ENCODE peak calls at places on chromosomes 13 and 19, in nine cellular contexts. One of them, this sample, is unnamed.

GRCh38 chr19:50664204-50664603 is 15.0 kb downstream of the C19orf81 start:
- DNase-seq in C1 segment of cervical spinal cord: no peak
- DNase-seq in ELR: no peak
- DNase-seq in stimulated activated CD8-positive, alpha-beta memory T cell treated with anti-CD3 and anti-CD28 coated beads, Interleukin-2, amount 100 ng/mL, for 1 hour: no peak
- DNase-seq in OCI-M1: no peak
- DNase-seq in heart left ventricle: no peak
- DNase-seq in iris pigment epithelial cell: no peak
- DNase-seq in foreskin fibroblast: no peak
- DNase-seq in cardiac fibroblast: no peak
- DNase-seq in this sample: no peak

GRCh38 chr13:71864094-71864980 is 2.7 kb downstream of the DACH1 start:
- DNase-seq in cardiac fibroblast: peak
- DNase-seq in C1 segment of cervical spinal cord: no peak
- DNase-seq in foreskin fibroblast: no peak
- DNase-seq in OCI-M1: peak
- DNase-seq in heart left ventricle: peak
- DNase-seq in ELR: peak
- DNase-seq in stimulated activated CD8-positive, alpha-beta memory T cell treated with anti-CD3 and anti-CD28 coated beads, Interleukin-2, amount 100 ng/mL, for 1 hour: no peak
- DNase-seq in iris pigment epithelial cell: peak
- DNase-seq in this sample: no peak

GRCh38 chr13:48125794-48126228 is 30.9 kb upstream of the MED4 start:
- DNase-seq in stimulated activated CD8-positive, alpha-beta memory T cell treated with anti-CD3 and anti-CD28 coated beads, Interleukin-2, amount 100 ng/mL, for 1 hour: no peak
- DNase-seq in iris pigment epithelial cell: peak
- DNase-seq in ELR: peak
- DNase-seq in cardiac fibroblast: peak
- DNase-seq in C1 segment of cervical spinal cord: no peak
- DNase-seq in heart left ventricle: peak
- DNase-seq in foreskin fibroblast: peak
- DNase-seq in OCI-M1: no peak
- DNase-seq in this sample: no peak

GRCh38 chr19:36032251-36033104 is at the start of gene CLIP3:
- DNase-seq in iris pigment epithelial cell: peak
- DNase-seq in foreskin fibroblast: peak
- DNase-seq in OCI-M1: no peak
- DNase-seq in heart left ventricle: peak
- DNase-seq in cardiac fibroblast: peak
- DNase-seq in ELR: peak
- DNase-seq in stimulated activated CD8-positive, alpha-beta memory T cell treated with anti-CD3 and anti-CD28 coated beads, Interleukin-2, amount 100 ng/mL, for 1 hour: no peak
- DNase-seq in C1 segment of cervical spinal cord: peak
- DNase-seq in this sample: no peak

GRCh38 chr13:51000576-51001260 is 91.1 kb downstream of the RNASEH2B start:
- DNase-seq in C1 segment of cervical spinal cord: no peak
- DNase-seq in cardiac fibroblast: peak
- DNase-seq in heart left ventricle: peak
- DNase-seq in ELR: peak
- DNase-seq in foreskin fibroblast: peak
- DNase-seq in stimulated activated CD8-positive, alpha-beta memory T cell treated with anti-CD3 and anti-CD28 coated beads, Interleukin-2, amount 100 ng/mL, for 1 hour: no peak
- DNase-seq in OCI-M1: no peak
- DNase-seq in iris pigment epithelial cell: peak
- DNase-seq in this sample: no peak

GRCh38 chr19:2819540-2820111 is at the start of gene ZNF554:
- DNase-seq in C1 segment of cervical spinal cord: peak
- DNase-seq in stimulated activated CD8-positive, alpha-beta memory T cell treated with anti-CD3 and anti-CD28 coated beads, Interleukin-2, amount 100 ng/mL, for 1 hour: peak
- DNase-seq in ELR: peak
- DNase-seq in heart left ventricle: peak
- DNase-seq in foreskin fibroblast: peak
- DNase-seq in OCI-M1: peak
- DNase-seq in cardiac fibroblast: peak
- DNase-seq in iris pigment epithelial cell: peak
- DNase-seq in this sample: peak

GRCh38 chr13:30079501-30079900 is 227.8 kb downstream of the KATNAL1 start:
- DNase-seq in OCI-M1: no peak
- DNase-seq in ELR: no peak
- DNase-seq in heart left ventricle: no peak
- DNase-seq in C1 segment of cervical spinal cord: no peak
- DNase-seq in iris pigment epithelial cell: no peak
- DNase-seq in stimulated activated CD8-positive, alpha-beta memory T cell treated with anti-CD3 and anti-CD28 coated beads, Interleukin-2, amount 100 ng/mL, for 1 hour: no peak
- DNase-seq in foreskin fibroblast: no peak
- DNase-seq in cardiac fibroblast: no peak
- DNase-seq in this sample: no peak

GRCh38 chr19:51098366-51099069 is 9.7 kb downstream of the CTU1 start:
- DNase-seq in ELR: no peak
- DNase-seq in iris pigment epithelial cell: peak
- DNase-seq in heart left ventricle: peak
- DNase-seq in C1 segment of cervical spinal cord: no peak
- DNase-seq in cardiac fibroblast: peak
- DNase-seq in stimulated activated CD8-positive, alpha-beta memory T cell treated with anti-CD3 and anti-CD28 coated beads, Interleukin-2, amount 100 ng/mL, for 1 hour: no peak
- DNase-seq in foreskin fibroblast: no peak
- DNase-seq in OCI-M1: no peak
- DNase-seq in this sample: no peak